ENCODE peak calls at places on chromosomes 7 and 10, in eight cellular contexts. One of them, this sample, is unnamed.
A peak's percentile ranks its signal among the peaks of the same experiment; 100 is the strongest.

GRCh38 chr10:110946496-110946895 is 27.1 kb downstream of the SHOC2 start:
- DNase-seq in bronchial epithelial cell: peak; percentile 80
- DNase-seq in brain microvascular endothelial cell: no peak
- DNase-seq in GM20000: no peak
- DNase-seq in right lobe of liver: no peak
- DNase-seq in psoas muscle: no peak
- DNase-seq in progenitor cell of endocrine pancreas: no peak
- DNase-seq in thoracic aorta: no peak
- DNase-seq in this sample: no peak

GRCh38 chr10:86708783-86709778 is 40.8 kb downstream of the LDB3 start:
- DNase-seq in bronchial epithelial cell: no peak
- DNase-seq in brain microvascular endothelial cell: no peak
- DNase-seq in GM20000: no peak
- DNase-seq in right lobe of liver: no peak
- DNase-seq in psoas muscle: no peak
- DNase-seq in progenitor cell of endocrine pancreas: no peak
- DNase-seq in thoracic aorta: no peak
- DNase-seq in this sample: no peak

GRCh38 chr7:31067491-31067890 is 15.4 kb downstream of the ADCYAP1R1 start:
- DNase-seq in bronchial epithelial cell: no peak
- DNase-seq in brain microvascular endothelial cell: no peak
- DNase-seq in GM20000: no peak
- DNase-seq in right lobe of liver: no peak
- DNase-seq in psoas muscle: peak; percentile 18
- DNase-seq in progenitor cell of endocrine pancreas: no peak
- DNase-seq in thoracic aorta: no peak
- DNase-seq in this sample: no peak

GRCh38 chr7:158134824-158135223 is 452.8 kb downstream of the PTPRN2 start:
- DNase-seq in bronchial epithelial cell: no peak
- DNase-seq in brain microvascular endothelial cell: no peak
- DNase-seq in GM20000: no peak
- DNase-seq in right lobe of liver: no peak
- DNase-seq in psoas muscle: no peak
- DNase-seq in progenitor cell of endocrine pancreas: no peak
- DNase-seq in thoracic aorta: no peak
- DNase-seq in this sample: no peak

GRCh38 chr10:58513189-58514101 is 773 bp downstream of the BICC1 start:
- DNase-seq in bronchial epithelial cell: no peak
- DNase-seq in brain microvascular endothelial cell: peak; percentile 56
- DNase-seq in GM20000: peak; percentile 23
- DNase-seq in right lobe of liver: peak; percentile 45
- DNase-seq in psoas muscle: peak; percentile 88
- DNase-seq in progenitor cell of endocrine pancreas: peak; percentile 23
- DNase-seq in thoracic aorta: no peak
- DNase-seq in this sample: no peak

GRCh38 chr7:147775564-147775963 is 815.0 kb upstream of the C7orf33 start:
- DNase-seq in bronchial epithelial cell: no peak
- DNase-seq in brain microvascular endothelial cell: no peak
- DNase-seq in GM20000: no peak
- DNase-seq in right lobe of liver: no peak
- DNase-seq in psoas muscle: no peak
- DNase-seq in progenitor cell of endocrine pancreas: no peak
- DNase-seq in thoracic aorta: no peak
- DNase-seq in this sample: no peak

GRCh38 chr7:80284848-80285247 is 150.2 kb downstream of the GNAI1 start:
- DNase-seq in bronchial epithelial cell: peak; percentile 75
- DNase-seq in brain microvascular endothelial cell: peak; percentile 75
- DNase-seq in GM20000: no peak
- DNase-seq in right lobe of liver: no peak
- DNase-seq in psoas muscle: no peak
- DNase-seq in progenitor cell of endocrine pancreas: no peak
- DNase-seq in thoracic aorta: no peak
- DNase-seq in this sample: no peak

GRCh38 chr7:91265693-91266066 is 1.4 kb downstream of the FZD1 start:
- DNase-seq in bronchial epithelial cell: no peak
- DNase-seq in brain microvascular endothelial cell: no peak
- DNase-seq in GM20000: peak; percentile 31
- DNase-seq in right lobe of liver: no peak
- DNase-seq in psoas muscle: no peak
- DNase-seq in progenitor cell of endocrine pancreas: no peak
- DNase-seq in thoracic aorta: no peak
- DNase-seq in this sample: no peak

GRCh38 chr7:45116048-45116447 is 4.6 kb upstream of the TBRG4 start:
- DNase-seq in bronchial epithelial cell: no peak
- DNase-seq in brain microvascular endothelial cell: no peak
- DNase-seq in GM20000: no peak
- DNase-seq in right lobe of liver: no peak
- DNase-seq in psoas muscle: no peak
- DNase-seq in progenitor cell of endocrine pancreas: no peak
- DNase-seq in thoracic aorta: no peak
- DNase-seq in this sample: no peak

GRCh38 chr7:26681819-26682418 is 182.5 kb downstream of the SKAP2 start:
- DNase-seq in bronchial epithelial cell: peak; percentile 29
- DNase-seq in brain microvascular endothelial cell: no peak
- DNase-seq in GM20000: peak; percentile 15
- DNase-seq in right lobe of liver: no peak
- DNase-seq in psoas muscle: no peak
- DNase-seq in progenitor cell of endocrine pancreas: no peak
- DNase-seq in thoracic aorta: no peak
- DNase-seq in this sample: no peak

GRCh38 chr7:154183946-154184345 is 131.7 kb downstream of the DPP6 start:
- DNase-seq in bronchial epithelial cell: no peak
- DNase-seq in brain microvascular endothelial cell: no peak
- DNase-seq in GM20000: no peak
- DNase-seq in right lobe of liver: no peak
- DNase-seq in psoas muscle: no peak
- DNase-seq in progenitor cell of endocrine pancreas: no peak
- DNase-seq in thoracic aorta: no peak
- DNase-seq in this sample: no peak

GRCh38 chr10:78912361-78913218 is 156.2 kb upstream of the ZMIZ1 start:
- DNase-seq in bronchial epithelial cell: no peak
- DNase-seq in brain microvascular endothelial cell: no peak
- DNase-seq in GM20000: no peak
- DNase-seq in right lobe of liver: no peak
- DNase-seq in psoas muscle: peak; percentile 24
- DNase-seq in progenitor cell of endocrine pancreas: no peak
- DNase-seq in thoracic aorta: no peak
- DNase-seq in this sample: no peak

GRCh38 chr7:30859202-30859939 is 52.3 kb upstream of the AQP1 start:
- DNase-seq in bronchial epithelial cell: no peak
- DNase-seq in brain microvascular endothelial cell: no peak
- DNase-seq in GM20000: no peak
- DNase-seq in right lobe of liver: no peak
- DNase-seq in psoas muscle: no peak
- DNase-seq in progenitor cell of endocrine pancreas: no peak
- DNase-seq in thoracic aorta: no peak
- DNase-seq in this sample: no peak

DNA sequence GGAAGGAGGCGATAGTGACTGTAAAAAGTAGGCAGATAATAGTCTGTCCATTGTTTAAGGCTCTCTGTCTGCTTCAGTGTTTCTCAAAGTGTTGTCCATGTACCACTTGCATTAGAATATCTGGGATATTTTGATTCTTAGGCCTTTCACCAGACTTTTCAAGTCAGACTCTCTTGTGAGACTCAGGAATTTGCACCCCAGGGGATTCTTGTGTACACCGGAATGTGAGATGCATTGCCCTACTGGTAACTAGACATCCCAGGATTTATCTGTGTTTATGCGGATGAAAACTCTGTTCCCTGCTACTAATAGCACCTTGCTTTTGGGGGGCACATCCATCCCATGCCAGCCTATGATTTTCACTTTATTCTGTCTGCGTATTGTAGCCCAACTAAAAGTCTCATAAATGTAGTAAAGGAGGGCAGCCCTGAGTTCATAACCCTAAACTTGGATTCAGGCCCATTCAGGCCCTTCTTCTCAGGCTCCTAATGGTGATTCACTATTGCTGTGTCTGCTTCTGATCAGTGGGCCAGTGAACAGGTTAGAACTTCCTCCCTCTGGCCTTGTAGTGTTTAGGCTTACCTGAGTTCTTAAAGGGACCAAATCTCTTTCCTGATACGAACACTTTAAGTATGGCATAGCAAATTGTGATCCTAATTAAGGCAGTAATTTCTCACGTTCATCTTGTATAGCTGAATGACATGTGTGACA is 71.8 kb upstream of the RPA3 start:
- DNase-seq in bronchial epithelial cell: peak; percentile 59
- DNase-seq in brain microvascular endothelial cell: no peak
- DNase-seq in GM20000: no peak
- DNase-seq in right lobe of liver: no peak
- DNase-seq in psoas muscle: no peak
- DNase-seq in progenitor cell of endocrine pancreas: no peak
- DNase-seq in thoracic aorta: no peak
- DNase-seq in this sample: no peak
- TF ChIP-seq CTCF in bronchial epithelial cell: no peak
- TF ChIP-seq CTCF in brain microvascular endothelial cell: no peak
- TF ChIP-seq CTCF in GM20000: no peak
- TF ChIP-seq CTCF in right lobe of liver: no peak
- TF ChIP-seq CTCF in psoas muscle: no peak
- TF ChIP-seq CTCF in progenitor cell of endocrine pancreas: no peak
- TF ChIP-seq CTCF in thoracic aorta: no peak
- TF ChIP-seq CTCF in this sample: no peak

GRCh38 chr7:150860291-150860977 is 8.1 kb downstream of the AOC1 start:
- DNase-seq in bronchial epithelial cell: no peak
- DNase-seq in brain microvascular endothelial cell: no peak
- DNase-seq in GM20000: no peak
- DNase-seq in right lobe of liver: no peak
- DNase-seq in psoas muscle: no peak
- DNase-seq in progenitor cell of endocrine pancreas: no peak
- DNase-seq in thoracic aorta: no peak
- DNase-seq in this sample: no peak
- TF ChIP-seq CTCF in bronchial epithelial cell: no peak
- TF ChIP-seq CTCF in brain microvascular endothelial cell: no peak
- TF ChIP-seq CTCF in GM20000: no peak
- TF ChIP-seq CTCF in right lobe of liver: peak; percentile 19
- TF ChIP-seq CTCF in psoas muscle: no peak
- TF ChIP-seq CTCF in progenitor cell of endocrine pancreas: no peak
- TF ChIP-seq CTCF in thoracic aorta: no peak
- TF ChIP-seq CTCF in this sample: no peak

GRCh38 chr10:101141622-101142532 is 10.8 kb downstream of the TLX1 start:
- DNase-seq in bronchial epithelial cell: peak; percentile 71
- DNase-seq in brain microvascular endothelial cell: peak; percentile 71
- DNase-seq in GM20000: peak; percentile 90
- DNase-seq in right lobe of liver: peak; percentile 80
- DNase-seq in psoas muscle: peak; percentile 89
- DNase-seq in progenitor cell of endocrine pancreas: peak; percentile 81
- DNase-seq in thoracic aorta: peak; percentile 30
- DNase-seq in this sample: peak; percentile 88
- TF ChIP-seq CTCF in bronchial epithelial cell: peak; percentile 97
- TF ChIP-seq CTCF in brain microvascular endothelial cell: peak; percentile 98
- TF ChIP-seq CTCF in GM20000: peak; percentile 88
- TF ChIP-seq CTCF in right lobe of liver: peak; percentile 96
- TF ChIP-seq CTCF in psoas muscle: peak; percentile 96
- TF ChIP-seq CTCF in progenitor cell of endocrine pancreas: peak; percentile 99
- TF ChIP-seq CTCF in thoracic aorta: peak; percentile 91
- TF ChIP-seq CTCF in this sample: peak; percentile 94

GRCh38 chr7:114312649-114313048 is 102.0 kb upstream of the FOXP2 start:
- DNase-seq in bronchial epithelial cell: no peak
- DNase-seq in brain microvascular endothelial cell: no peak
- DNase-seq in GM20000: no peak
- DNase-seq in right lobe of liver: no peak
- DNase-seq in psoas muscle: no peak
- DNase-seq in progenitor cell of endocrine pancreas: no peak
- DNase-seq in thoracic aorta: no peak
- DNase-seq in this sample: no peak

GRCh38 chr7:114309729-114310128 is 104.9 kb upstream of the FOXP2 start:
- DNase-seq in bronchial epithelial cell: no peak
- DNase-seq in brain microvascular endothelial cell: no peak
- DNase-seq in GM20000: no peak
- DNase-seq in right lobe of liver: no peak
- DNase-seq in psoas muscle: no peak
- DNase-seq in progenitor cell of endocrine pancreas: no peak
- DNase-seq in thoracic aorta: no peak
- DNase-seq in this sample: no peak

DNA sequence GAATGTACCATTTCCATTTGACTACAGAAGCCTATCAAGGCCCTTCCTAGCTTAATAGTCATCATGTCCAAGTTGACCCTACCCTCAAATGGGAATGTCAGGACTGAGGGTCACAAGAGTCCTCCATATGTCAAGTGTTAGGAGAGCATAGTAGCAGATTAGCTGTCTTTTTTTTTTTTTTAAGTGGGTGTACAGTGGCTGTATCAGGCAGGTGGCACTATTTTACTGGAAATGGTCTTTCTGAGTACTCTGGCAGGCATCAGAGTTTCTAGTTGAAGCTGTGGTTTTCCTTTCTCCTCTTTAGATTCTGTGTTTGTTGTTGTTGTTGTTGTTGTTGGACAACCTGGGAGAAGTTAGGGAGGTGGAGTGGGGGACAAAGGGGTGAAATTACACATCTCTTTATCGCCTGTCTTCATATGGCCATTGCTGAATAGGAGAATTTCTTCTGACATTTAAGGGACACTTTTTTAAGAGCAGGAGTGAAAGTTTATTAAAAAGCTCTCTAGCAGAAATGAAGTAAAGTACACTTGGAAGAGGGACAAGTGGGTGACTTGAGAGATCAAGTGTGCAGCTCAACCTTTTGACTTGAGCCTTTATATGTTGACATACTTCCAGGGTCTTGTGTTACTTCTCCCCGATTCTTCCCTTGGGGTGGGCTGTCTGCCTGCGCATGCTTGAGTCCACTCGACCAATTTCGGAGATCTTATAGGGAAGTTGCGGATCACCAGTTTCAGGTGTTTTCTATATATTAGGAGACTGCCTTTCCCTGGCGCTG is 104.1 kb upstream of the FOXP2 start:
- DNase-seq in bronchial epithelial cell: no peak
- DNase-seq in brain microvascular endothelial cell: no peak
- DNase-seq in GM20000: no peak
- DNase-seq in right lobe of liver: no peak
- DNase-seq in psoas muscle: no peak
- DNase-seq in progenitor cell of endocrine pancreas: no peak
- DNase-seq in thoracic aorta: no peak
- DNase-seq in this sample: no peak
- TF ChIP-seq CTCF in bronchial epithelial cell: no peak
- TF ChIP-seq CTCF in brain microvascular endothelial cell: no peak
- TF ChIP-seq CTCF in GM20000: no peak
- TF ChIP-seq CTCF in right lobe of liver: no peak
- TF ChIP-seq CTCF in psoas muscle: peak; percentile 23
- TF ChIP-seq CTCF in progenitor cell of endocrine pancreas: no peak
- TF ChIP-seq CTCF in thoracic aorta: no peak
- TF ChIP-seq CTCF in this sample: no peak

GRCh38 chr10:69655868-69656555 is 26.0 kb downstream of the FAM241B start:
- DNase-seq in bronchial epithelial cell: no peak
- DNase-seq in brain microvascular endothelial cell: no peak
- DNase-seq in GM20000: no peak
- DNase-seq in right lobe of liver: no peak
- DNase-seq in psoas muscle: peak; percentile 22
- DNase-seq in progenitor cell of endocrine pancreas: no peak
- DNase-seq in thoracic aorta: no peak
- DNase-seq in this sample: no peak
- TF ChIP-seq CTCF in bronchial epithelial cell: no peak
- TF ChIP-seq CTCF in brain microvascular endothelial cell: no peak
- TF ChIP-seq CTCF in GM20000: no peak
- TF ChIP-seq CTCF in right lobe of liver: no peak
- TF ChIP-seq CTCF in psoas muscle: no peak
- TF ChIP-seq CTCF in progenitor cell of endocrine pancreas: no peak
- TF ChIP-seq CTCF in thoracic aorta: no peak
- TF ChIP-seq CTCF in this sample: no peak